ENCODE peak calls at places on chromosomes 5 and 9, in eight cellular contexts. K is cardiac fibroblast, O is fibroblast of the aortic adventitia, E is GM12865, B is mesothelial cell of epicardium, W is A549, I is transverse colon, F is hepatocyte. Z is an unnamed sample.

GRCh38 chr9:122445155-122445749 is 32.5 kb downstream of the OR1J1 start:
- DNase-seq in K (peak; percentile 91), O (peak; percentile 99), E (no peak), B (no peak), W (no peak), I (no peak), F (no peak), Z (no peak)

GRCh38 chr5:2200261-2200965 is 317.7 kb upstream of the IRX4 start:
- DNase-seq in K (no peak), O (no peak), E (no peak), B (no peak), W (no peak), I (no peak), F (no peak), Z (no peak)

GRCh38 chr9:132651259-132651658 is 18.5 kb downstream of the DDX31 start:
- DNase-seq in K (peak; percentile 82), O (peak; percentile 58), E (peak; percentile 5), B (no peak), W (peak; percentile 31), I (peak; percentile 47), F (peak; percentile 44), Z (no peak)

GRCh38 chr9:133952598-133953550 is 39.2 kb downstream of the VAV2 start:
- DNase-seq in K (no peak), O (no peak), E (no peak), B (no peak), W (no peak), I (no peak), F (no peak), Z (no peak)

GRCh38 chr9:109640232-109641078 is 139.5 kb upstream of the PALM2AKAP2 start:
- DNase-seq in K (peak; percentile 34), O (peak; percentile 6), E (peak; percentile 4), B (peak; percentile 62), W (peak; percentile 33), I (peak; percentile 8), F (peak; percentile 60), Z (no peak)

GRCh38 chr5:64625678-64626077 is 64.6 kb upstream of the SHISAL2B start:
- DNase-seq in K (peak; percentile 66), O (peak; percentile 72), E (no peak), B (no peak), W (peak; percentile 7), I (no peak), F (no peak), Z (no peak)

GRCh38 chr5:52560366-52560765 is 227.3 kb upstream of the ITGA1 start:
- DNase-seq in K (no peak), O (peak; percentile 1), E (no peak), B (no peak), W (no peak), I (no peak), F (peak; percentile 22), Z (no peak)

GRCh38 chr9:77944556-77945261 is 86.9 kb downstream of the GNAQ start:
- DNase-seq in K (peak; percentile 30), O (peak; percentile 54), E (no peak), B (no peak), W (peak; percentile 13), I (peak; percentile 55), F (peak; percentile 64), Z (no peak)

GRCh38 chr5:2167671-2168070 is 284.9 kb upstream of the IRX4 start:
- DNase-seq in K (no peak), O (no peak), E (no peak), B (no peak), W (no peak), I (no peak), F (no peak), Z (no peak)

GRCh38 chr9:21558627-21559401 is 76.7 kb upstream of the IFNE start:
- DNase-seq in K (peak; percentile 48), O (peak; percentile 69), E (no peak), B (no peak), W (peak; percentile 79), I (no peak), F (no peak), Z (no peak)

GRCh38 chr5:32360906-32361305 is 48.2 kb upstream of the MTMR12 start:
- DNase-seq in K (no peak), O (peak; percentile 29), E (no peak), B (no peak), W (no peak), I (no peak), F (no peak), Z (no peak)

GRCh38 chr5:149125386-149125891 is 15.9 kb upstream of the ABLIM3 start:
- DNase-seq in K (no peak), O (no peak), E (no peak), B (no peak), W (no peak), I (no peak), F (peak; percentile 69), Z (no peak)
- TF ChIP-seq CTCF in K (no peak), O (peak; percentile 26), E (no peak), B (no peak), W (no peak), I (no peak), F (peak; percentile 31), Z (no peak)

GRCh38 chr5:982377-983237 is 26.0 kb upstream of the NKD2 start:
- DNase-seq in K (no peak), O (no peak), E (no peak), B (no peak), W (peak; percentile 38), I (no peak), F (peak; percentile 11), Z (no peak)

GRCh38 chr5:984774-985173 is 23.8 kb upstream of the NKD2 start:
- DNase-seq in K (no peak), O (no peak), E (no peak), B (no peak), W (no peak), I (no peak), F (no peak), Z (no peak)

GRCh38 chr5:981466-981865 is 27.1 kb upstream of the NKD2 start:
- DNase-seq in K (no peak), O (no peak), E (no peak), B (no peak), W (no peak), I (no peak), F (peak; percentile 5), Z (no peak)

GRCh38 chr5:983568-983967 is 25.0 kb upstream of the NKD2 start:
- DNase-seq in K (no peak), O (no peak), E (no peak), B (no peak), W (no peak), I (no peak), F (no peak), Z (no peak)

DNA sequence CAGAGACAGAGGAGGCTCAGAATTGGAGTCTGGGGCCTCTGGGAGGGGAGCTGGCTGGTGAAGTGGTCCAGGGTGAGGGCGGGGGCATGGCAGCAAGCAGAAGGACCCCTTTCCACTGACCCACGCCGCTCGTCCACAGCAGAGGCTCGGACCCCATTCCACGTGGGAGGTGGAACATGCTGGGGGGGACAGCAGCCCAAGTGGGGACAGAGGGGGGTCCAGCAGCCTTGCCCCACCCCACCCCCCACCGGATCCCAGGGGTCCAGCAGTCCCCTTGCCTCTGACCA is 25.4 kb upstream of the NKD2 start:
- DNase-seq in K (no peak), O (no peak), E (no peak), B (no peak), W (no peak), I (no peak), F (peak; percentile 1), Z (no peak)
- TF ChIP-seq CTCF in K (no peak), O (no peak), E (no peak), B (no peak), W (no peak), I (no peak), F (no peak), Z (no peak)

DNA sequence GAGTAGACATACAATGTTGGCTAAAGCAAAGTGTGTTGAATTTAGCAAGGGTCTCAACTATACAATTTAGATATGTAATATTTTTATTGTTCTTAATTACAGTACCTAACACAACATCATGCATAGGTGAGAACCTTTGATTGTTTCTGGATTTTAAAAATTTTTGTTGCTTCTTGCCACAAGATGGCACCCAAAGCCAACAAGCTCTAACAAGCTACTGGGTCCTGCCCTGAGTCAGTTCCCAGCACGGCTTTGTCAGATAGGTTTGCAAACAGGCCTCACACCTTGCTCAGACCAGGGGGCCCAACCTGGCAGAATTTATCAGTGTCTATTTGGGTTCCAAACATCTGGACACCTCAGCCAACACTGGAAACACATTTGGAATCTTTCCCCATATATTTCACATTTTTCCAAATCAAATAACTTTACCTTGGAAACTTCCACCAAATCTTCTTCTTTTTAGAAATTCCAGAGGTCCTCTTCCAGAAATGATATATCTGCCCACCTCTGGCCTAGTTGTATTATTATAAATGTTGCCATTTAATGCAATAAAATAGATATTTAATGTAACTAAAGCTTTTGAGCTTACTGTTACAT is 49.5 kb upstream of the EGFLAM start:
- DNase-seq in K (peak; percentile 54), O (peak; percentile 49), E (peak; percentile 34), B (no peak), W (peak; percentile 61), I (no peak), F (peak; percentile 70), Z (no peak)
- TF ChIP-seq CTCF in K (peak; percentile 51), O (peak; percentile 40), E (peak; percentile 24), B (peak; percentile 25), W (peak; percentile 68), I (no peak), F (peak; percentile 74), Z (peak; percentile 81)

DNA sequence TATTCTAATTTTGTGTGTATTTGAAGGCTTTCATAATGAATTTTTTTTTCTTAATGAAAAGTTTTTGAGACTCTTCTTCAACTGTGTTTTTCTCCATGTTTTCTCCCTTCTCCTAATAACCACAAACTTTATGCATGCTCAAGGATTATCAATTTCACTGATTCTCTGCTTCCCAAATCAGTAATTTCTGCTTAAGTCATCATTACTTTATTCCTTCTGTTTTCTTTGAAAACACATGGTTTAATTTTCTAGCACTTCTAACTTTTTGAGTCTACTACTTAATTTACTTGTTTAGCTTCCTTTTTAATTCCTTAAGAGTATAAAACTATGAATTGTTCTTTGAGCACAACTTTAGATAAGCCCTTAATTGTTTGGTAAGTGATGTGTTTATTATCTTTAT is 11.5 kb upstream of the FBN2 start:
- DNase-seq in K (no peak), O (no peak), E (no peak), B (no peak), W (no peak), I (no peak), F (no peak), Z (no peak)
- TF ChIP-seq CTCF in K (no peak), O (no peak), E (no peak), B (no peak), W (no peak), I (no peak), F (no peak), Z (no peak)

DNA sequence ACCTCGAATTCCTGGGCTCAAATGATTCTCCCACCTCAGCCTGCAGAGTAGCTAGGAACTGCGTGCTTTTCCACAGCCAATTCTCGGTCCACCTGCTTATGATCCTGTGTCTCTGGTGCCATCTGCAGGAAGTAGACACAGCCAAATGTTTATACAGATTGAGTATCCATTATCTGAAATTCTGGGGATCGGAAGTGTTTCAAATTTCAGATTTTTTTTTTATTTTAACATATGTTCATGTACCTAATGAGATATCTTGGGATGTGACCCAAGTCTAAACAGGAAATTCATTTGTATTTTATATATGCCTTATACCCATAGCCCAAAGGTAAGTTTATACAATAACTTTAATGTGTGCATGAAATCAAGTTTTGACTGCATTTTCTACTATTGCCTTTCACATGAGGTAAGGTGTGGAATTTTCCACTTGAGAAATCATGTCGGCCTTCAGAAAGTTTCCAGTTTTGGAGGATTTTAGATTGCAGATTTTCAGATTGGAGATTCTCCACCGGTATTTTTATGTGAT is 89.5 kb downstream of the ESM1 start:
- DNase-seq in K (peak; percentile 73), O (peak; percentile 73), E (peak; percentile 10), B (no peak), W (peak; percentile 49), I (no peak), F (peak; percentile 69), Z (no peak)
- TF ChIP-seq CTCF in K (peak; percentile 60), O (peak; percentile 63), E (peak; percentile 13), B (no peak), W (peak; percentile 52), I (peak; percentile 20), F (peak; percentile 67), Z (peak; percentile 51)

GRCh38 chr5:139636975-139637408 is 11.2 kb upstream of the CXXC5 start:
- DNase-seq in K (no peak), O (no peak), E (peak; percentile 89), B (no peak), W (no peak), I (no peak), F (peak; percentile 20), Z (no peak)
- TF ChIP-seq CTCF in K (no peak), O (no peak), E (no peak), B (no peak), W (no peak), I (no peak), F (no peak), Z (no peak)